ENCODE peak calls at places on chromosomes 3 and 15, in seven cellular contexts. C, Z, V, F, T, N and G are unnamed samples.

GRCh38 chr3:106025151-106025722 is 156.4 kb upstream of the CBLB start:
- DNase-seq in F (no peak), C (no peak), V (no peak), T (no peak), N (peak), Z (no peak), G (no peak)

GRCh38 chr3:100045696-100046095 is 68.6 kb downstream of the FILIP1L start:
- DNase-seq in T (peak), F (no peak), N (no peak), V (peak), Z (no peak), C (no peak), G (no peak)

GRCh38 chr3:152891678-152892077 is 56.7 kb downstream of the P2RY1 start:
- DNase-seq in Z (no peak), N (no peak), F (no peak), C (no peak), T (no peak), V (no peak), G (no peak)

GRCh38 chr3:34015204-34016142 is 217.0 kb downstream of the PDCD6IP start:
- DNase-seq in C (no peak), N (peak), F (no peak), V (no peak), T (no peak), Z (no peak), G (no peak)

GRCh38 chr15:31499236-31499952 is 172.8 kb downstream of the KLF13 start:
- DNase-seq in T (no peak), Z (no peak), C (no peak), V (no peak), N (no peak), F (no peak), G (no peak)

GRCh38 chr15:75195122-75195765 is 6.4 kb upstream of the C15orf39 start:
- DNase-seq in N (no peak), V (no peak), T (peak), Z (no peak), C (no peak), F (no peak), G (no peak)

GRCh38 chr15:33425149-33425548 is 114.4 kb downstream of the RYR3 start:
- DNase-seq in C (no peak), Z (no peak), N (no peak), F (no peak), T (no peak), V (no peak), G (no peak)

GRCh38 chr3:149726716-149727407 is 25.4 kb downstream of the COMMD2 start:
- DNase-seq in C (no peak), N (no peak), T (no peak), F (no peak), Z (no peak), V (no peak), G (no peak)

GRCh38 chr3:127457094-127457475 is 133.4 kb downstream of the TPRA1 start:
- DNase-seq in F (peak), C (no peak), N (no peak), Z (no peak), V (peak), T (no peak), G (peak)